ENCODE peak calls at places on chromosomes 11 and 22, in ten cellular contexts. D, V, F, L, B, S, N, K, Y and O are unnamed samples.

GRCh38 chr11:71336176-71336995 is 84.0 kb upstream of the SHANK2 start:
- DNase-seq in D (no peak), V (peak; percentile 21), F (no peak), L (peak; percentile 20), B (no peak), S (no peak), N (no peak), K (no peak), Y (no peak), O (no peak)

GRCh38 chr11:131025020-131025419 is 108.7 kb upstream of the SNX19 start:
- DNase-seq in D (peak; percentile 45), V (peak; percentile 70), F (no peak), L (peak; percentile 54), B (peak; percentile 59), S (no peak), N (no peak), K (peak; percentile 72), Y (no peak), O (no peak)

GRCh38 chr22:48070760-48071159 is 1308.3 kb downstream of the TBC1D22A start:
- DNase-seq in D (no peak), V (no peak), F (no peak), L (no peak), B (no peak), S (no peak), N (no peak), K (peak; percentile 71), Y (no peak), O (peak; percentile 59)

GRCh38 chr11:89220684-89221339 is 43.1 kb downstream of the TYR start:
- DNase-seq in D (no peak), V (peak; percentile 25), F (no peak), L (no peak), B (no peak), S (no peak), N (no peak), K (no peak), Y (no peak), O (no peak)

GRCh38 chr11:23586188-23586587 is 725.9 kb upstream of the CCDC179 start:
- DNase-seq in D (no peak), V (no peak), F (no peak), L (no peak), B (no peak), S (no peak), N (no peak), K (no peak), Y (no peak), O (no peak)

GRCh38 chr11:33376331-33377099 is 119.3 kb downstream of the HIPK3 start:
- DNase-seq in D (no peak), V (peak; percentile 28), F (no peak), L (no peak), B (peak; percentile 15), S (peak; percentile 26), N (no peak), K (peak; percentile 80), Y (no peak), O (peak; percentile 49)

GRCh38 chr11:11748706-11749365 is 92.9 kb upstream of the USP47 start:
- DNase-seq in D (no peak), V (peak; percentile 55), F (no peak), L (peak; percentile 63), B (peak; percentile 79), S (no peak), N (no peak), K (no peak), Y (no peak), O (no peak)

GRCh38 chr11:115672412-115672811 is 168.2 kb upstream of the CADM1 start:
- DNase-seq in D (no peak), V (no peak), F (no peak), L (no peak), B (no peak), S (no peak), N (no peak), K (no peak), Y (no peak), O (no peak)

GRCh38 chr11:12430351-12430750 is 53.0 kb downstream of the PARVA start:
- DNase-seq in D (no peak), V (peak; percentile 80), F (no peak), L (no peak), B (peak; percentile 73), S (no peak), N (no peak), K (no peak), Y (no peak), O (no peak)

GRCh38 chr11:63920870-63921417 is 4.0 kb upstream of the RCOR2 start:
- DNase-seq in D (no peak), V (no peak), F (peak; percentile 53), L (no peak), B (no peak), S (peak; percentile 68), N (no peak), K (peak; percentile 92), Y (no peak), O (no peak)

GRCh38 chr22:38201371-38201717 is 450 bp upstream of the MAFF start:
- DNase-seq in D (no peak), V (no peak), F (no peak), L (no peak), B (no peak), S (no peak), N (no peak), K (no peak), Y (no peak), O (no peak)

GRCh38 chr11:115931684-115932083 is 427.5 kb upstream of the CADM1 start:
- DNase-seq in D (no peak), V (no peak), F (no peak), L (no peak), B (no peak), S (no peak), N (no peak), K (no peak), Y (no peak), O (no peak)

GRCh38 chr11:10097615-10098014 is 196.4 kb downstream of the SBF2 start:
- DNase-seq in D (no peak), V (no peak), F (no peak), L (no peak), B (no peak), S (no peak), N (no peak), K (no peak), Y (no peak), O (no peak)

GRCh38 chr11:34337016-34337415 is 20.8 kb downstream of the ABTB2 start:
- DNase-seq in D (no peak), V (no peak), F (no peak), L (no peak), B (no peak), S (no peak), N (no peak), K (no peak), Y (no peak), O (no peak)

GRCh38 chr11:79249341-79249993 is 191.4 kb downstream of the TENM4 start:
- DNase-seq in D (no peak), V (peak; percentile 64), F (no peak), L (no peak), B (peak; percentile 1), S (no peak), N (no peak), K (no peak), Y (no peak), O (no peak)

GRCh38 chr22:30127749-30128166 is 47.5 kb downstream of the HORMAD2 start:
- DNase-seq in D (no peak), V (no peak), F (no peak), L (peak; percentile 53), B (peak; percentile 44), S (no peak), N (no peak), K (no peak), Y (no peak), O (no peak)

GRCh38 chr22:22882033-22882717 is 5.4 kb upstream of the IGLL5 start:
- DNase-seq in D (no peak), V (peak; percentile 35), F (peak; percentile 45), L (no peak), B (no peak), S (peak; percentile 65), N (peak; percentile 87), K (peak; percentile 55), Y (no peak), O (no peak)

GRCh38 chr22:24420977-24421343 is 6.4 kb upstream of the ADORA2A start:
- DNase-seq in D (no peak), V (no peak), F (no peak), L (no peak), B (no peak), S (no peak), N (no peak), K (no peak), Y (no peak), O (no peak)

GRCh38 chr11:32580967-32581366 is 2.7 kb upstream of the EIF3M start:
- DNase-seq in D (no peak), V (peak; percentile 89), F (no peak), L (no peak), B (peak; percentile 33), S (no peak), N (no peak), K (no peak), Y (no peak), O (no peak)

GRCh38 chr11:127013550-127013949 is 13.0 kb upstream of the KIRREL3 start:
- DNase-seq in D (no peak), V (no peak), F (no peak), L (no peak), B (no peak), S (no peak), N (no peak), K (peak; percentile 19), Y (no peak), O (no peak)

GRCh38 chr22:36339171-36340065 is 48.3 kb downstream of the MYH9 start:
- DNase-seq in D (no peak), V (no peak), F (peak; percentile 66), L (peak; percentile 99), B (no peak), S (no peak), N (no peak), K (no peak), Y (no peak), O (no peak)

GRCh38 chr11:46335858-46336600 is 11.2 kb upstream of the DGKZ start:
- DNase-seq in D (no peak), V (no peak), F (no peak), L (no peak), B (no peak), S (no peak), N (no peak), K (peak; percentile 55), Y (no peak), O (no peak)

GRCh38 chr11:119626910-119627305 is 102.1 kb downstream of the NECTIN1 start:
- DNase-seq in D (no peak), V (no peak), F (no peak), L (peak; percentile 24), B (no peak), S (no peak), N (no peak), K (no peak), Y (no peak), O (peak; percentile 96)

GRCh38 chr11:29280452-29280851 is 736.4 kb downstream of the KCNA4 start:
- DNase-seq in D (peak; percentile 61), V (peak; percentile 86), F (no peak), L (peak; percentile 57), B (no peak), S (no peak), N (no peak), K (no peak), Y (no peak), O (no peak)

GRCh38 chr11:132346558-132347148 is 976.2 kb downstream of the NTM start:
- DNase-seq in D (no peak), V (no peak), F (no peak), L (no peak), B (no peak), S (no peak), N (no peak), K (no peak), Y (no peak), O (no peak)

GRCh38 chr11:110434952-110435779 is 5.4 kb downstream of the FDX1 start:
- DNase-seq in D (peak; percentile 84), V (peak; percentile 63), F (no peak), L (no peak), B (no peak), S (peak; percentile 26), N (no peak), K (peak; percentile 70), Y (peak; percentile 2), O (no peak)

GRCh38 chr11:112042161-112042960 is 17.2 kb downstream of the DLAT start:
- DNase-seq in D (peak; percentile 51), V (no peak), F (no peak), L (peak; percentile 11), B (peak; percentile 57), S (no peak), N (no peak), K (no peak), Y (no peak), O (peak; percentile 6)

GRCh38 chr22:31496735-31497146 is 405 bp downstream of the SFI1 start:
- DNase-seq in D (peak; percentile 30), V (peak; percentile 6), F (peak; percentile 61), L (peak; percentile 12), B (peak; percentile 25), S (peak; percentile 26), N (no peak), K (no peak), Y (no peak), O (peak; percentile 22)